ENCODE peak calls at places on chromosomes 12 and 14, in six cellular contexts. Q, K, P, G, A and L are unnamed samples.
A peak's percentile ranks its signal among the peaks of the same experiment; 100 is the strongest.

GRCh38 chr12:109165599-109165998 is 49.2 kb downstream of the ACACB start:
- DNase-seq in G (no peak), P (no peak), Q (no peak), K (no peak), A (peak; percentile 19), L (no peak)

GRCh38 chr12:108565976-108566375 is 3.6 kb downstream of the ISCU start:
- DNase-seq in Q (peak; percentile 76), P (no peak), A (peak; percentile 89), K (peak; percentile 78), G (peak; percentile 35), L (peak; percentile 85)

GRCh38 chr12:96237465-96238077 is 43.4 kb downstream of the ELK3 start:
- DNase-seq in G (peak; percentile 47), A (no peak), K (no peak), Q (no peak), P (peak; percentile 91), L (peak; percentile 68)

GRCh38 chr12:78584695-78585094 is 279.9 kb upstream of the SYT1 start:
- DNase-seq in A (peak; percentile 46), Q (no peak), K (no peak), G (no peak), P (no peak), L (no peak)

GRCh38 chr12:5433840-5434646 is 2.1 kb downstream of the NTF3 start:
- DNase-seq in P (no peak), G (no peak), Q (no peak), K (no peak), A (no peak), L (no peak)

GRCh38 chr14:30883508-30884294 is 9.3 kb downstream of the COCH start:
- DNase-seq in Q (no peak), K (no peak), P (no peak), A (no peak), G (no peak), L (no peak)

GRCh38 chr12:110923692-110924334 is 3.4 kb upstream of the MYL2 start:
- DNase-seq in G (no peak), A (no peak), K (no peak), P (no peak), Q (no peak), L (no peak)

GRCh38 chr14:96673706-96674105 is 123.5 kb upstream of the VRK1 start:
- DNase-seq in Q (no peak), A (no peak), K (no peak), G (no peak), P (no peak), L (no peak)

GRCh38 chr12:122865268-122866231 is 30.3 kb downstream of the HIP1R start:
- DNase-seq in G (no peak), A (peak; percentile 96), Q (no peak), K (no peak), P (no peak), L (no peak)

GRCh38 chr12:127592278-127592677 is 674.7 kb upstream of the TMEM132C start:
- DNase-seq in A (no peak), G (no peak), P (no peak), K (no peak), Q (no peak), L (no peak)

GRCh38 chr14:74902941-74903705 is 19.9 kb downstream of the RPS6KL1 start:
- DNase-seq in Q (no peak), A (no peak), K (no peak), P (no peak), G (no peak), L (no peak)

GRCh38 chr14:23351681-23352505 is 794 bp downstream of the SLC22A17 start:
- DNase-seq in P (no peak), G (no peak), K (no peak), A (peak; percentile 47), Q (no peak), L (no peak)

GRCh38 chr12:22334696-22335290 is at the start of gene ST8SIA1:
- DNase-seq in A (no peak), G (peak; percentile 24), K (no peak), P (no peak), Q (no peak), L (peak; percentile 42)

GRCh38 chr14:24818054-24818822 is 184.2 kb upstream of the GZMB start:
- DNase-seq in A (peak; percentile 72), P (no peak), K (peak; percentile 56), Q (no peak), G (no peak), L (no peak)

GRCh38 chr12:20800160-20800559 is 10.3 kb upstream of the SLCO1B3 start:
- DNase-seq in P (no peak), K (no peak), G (no peak), A (no peak), Q (no peak), L (no peak)

GRCh38 chr12:20792971-20793370 is 17.5 kb upstream of the SLCO1B3 start:
- DNase-seq in G (no peak), A (no peak), K (no peak), P (no peak), Q (no peak), L (no peak)

GRCh38 chr12:20801035-20801434 is 9.5 kb upstream of the SLCO1B3 start:
- DNase-seq in P (no peak), G (no peak), Q (no peak), A (no peak), K (no peak), L (no peak)

GRCh38 chr12:20798561-20798960 is 11.9 kb upstream of the SLCO1B3 start:
- DNase-seq in G (no peak), A (no peak), Q (peak; percentile 16), P (no peak), K (no peak), L (no peak)
- TF ChIP-seq CTCF in G (no peak), A (peak; percentile 62), Q (no peak), P (peak; percentile 4), K (peak; percentile 54), L (no peak)

DNA sequence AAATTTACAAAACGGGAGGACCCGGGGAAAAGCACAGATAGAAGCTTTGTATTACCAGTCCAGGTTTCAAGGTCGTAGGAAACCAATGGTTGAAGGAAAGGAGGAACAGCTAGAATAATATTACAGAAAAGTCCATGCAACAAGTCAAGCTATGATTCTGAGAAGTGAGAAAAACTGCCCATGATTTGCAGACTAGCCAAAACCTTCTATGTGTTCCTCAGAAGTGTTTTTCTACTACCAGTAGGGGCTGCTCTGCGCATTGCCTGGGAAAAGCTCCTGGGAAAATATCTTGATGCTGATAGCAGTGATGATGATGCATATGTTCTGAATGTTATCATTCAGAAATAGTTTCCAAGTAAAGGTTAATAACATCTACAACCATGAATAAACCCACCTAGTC is 2.2 kb downstream of the PDZRN4 start:
- DNase-seq in K (no peak), Q (no peak), A (no peak), G (no peak), P (no peak), L (no peak)
- TF ChIP-seq CTCF in K (peak; percentile 59), Q (peak; percentile 84), A (peak; percentile 29), G (peak; percentile 42), P (peak; percentile 23), L (peak; percentile 22)

DNA sequence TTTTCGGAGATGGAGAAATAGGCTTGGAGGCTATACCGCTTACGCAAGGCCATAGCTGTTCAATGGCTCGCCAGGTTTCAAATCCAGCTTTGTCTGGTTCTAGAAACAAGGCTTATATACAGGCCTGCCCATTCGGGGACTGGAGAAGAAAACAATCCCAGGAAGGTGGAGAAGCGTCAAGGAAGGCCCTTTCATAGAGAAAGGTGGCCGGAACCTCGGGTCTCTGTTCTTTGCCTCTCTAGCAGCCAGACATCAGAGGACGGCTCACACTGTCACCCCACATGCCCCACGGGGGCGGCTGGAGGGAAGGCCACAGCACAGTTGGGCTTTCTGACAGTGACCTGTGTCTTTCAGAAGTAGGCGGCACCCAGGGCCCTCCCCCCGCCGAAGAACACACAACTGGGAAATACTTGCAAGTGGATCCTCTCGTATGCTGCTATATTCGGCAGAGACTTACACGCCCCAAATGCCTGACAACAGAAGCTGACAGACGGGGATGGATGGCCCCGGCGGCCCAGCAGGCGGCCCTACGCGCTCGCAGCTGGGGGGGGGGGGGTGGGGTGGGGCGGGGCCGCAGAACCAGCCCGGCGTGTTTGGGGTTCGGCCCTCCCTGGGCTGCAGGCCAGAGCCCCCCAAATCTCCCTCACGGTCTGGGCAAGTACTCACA is 4.5 kb upstream of the SETD1B start:
- DNase-seq in Q (no peak), G (peak; percentile 67), A (peak; percentile 78), K (no peak), P (no peak), L (peak; percentile 78)
- TF ChIP-seq CTCF in Q (no peak), G (no peak), A (no peak), K (no peak), P (no peak), L (no peak)

DNA sequence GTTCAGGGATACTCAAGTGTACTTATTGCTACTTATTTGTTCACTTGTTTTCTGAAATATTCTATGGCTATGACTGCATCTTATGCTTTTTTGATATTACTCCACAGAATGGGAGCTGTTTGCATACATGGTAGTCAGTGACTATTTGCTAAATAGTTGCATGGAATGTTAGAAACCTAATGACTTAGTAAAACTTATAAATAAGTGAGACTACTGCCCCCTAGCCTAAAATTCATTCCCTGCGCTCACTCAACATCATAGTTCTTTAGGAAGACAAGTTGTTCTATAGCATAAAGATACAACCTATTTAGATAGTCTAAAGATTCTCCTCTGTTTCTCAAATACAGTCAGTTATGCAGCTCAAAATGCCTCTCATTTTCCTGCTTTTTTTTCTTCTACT is 305.5 kb downstream of the CEP128 start:
- DNase-seq in A (no peak), G (no peak), K (no peak), Q (no peak), P (no peak), L (no peak)
- TF ChIP-seq CTCF in A (no peak), G (no peak), K (peak; percentile 47), Q (peak; percentile 42), P (peak; percentile 12), L (no peak)

GRCh38 chr14:106346534-106347290 is 820.3 kb downstream of the TMEM121 start:
- DNase-seq in K (no peak), P (no peak), Q (no peak), A (no peak), G (no peak), L (no peak)

GRCh38 chr14:106346084-106346483 is 819.7 kb downstream of the TMEM121 start:
- DNase-seq in G (no peak), Q (no peak), A (no peak), K (no peak), P (no peak), L (no peak)

GRCh38 chr14:106347890-106348755 is 821.7 kb downstream of the TMEM121 start:
- DNase-seq in A (no peak), Q (no peak), G (no peak), K (no peak), P (no peak), L (no peak)

GRCh38 chr14:106343636-106344035 is 817.3 kb downstream of the TMEM121 start:
- DNase-seq in P (no peak), Q (no peak), K (no peak), A (no peak), G (no peak), L (no peak)

DNA sequence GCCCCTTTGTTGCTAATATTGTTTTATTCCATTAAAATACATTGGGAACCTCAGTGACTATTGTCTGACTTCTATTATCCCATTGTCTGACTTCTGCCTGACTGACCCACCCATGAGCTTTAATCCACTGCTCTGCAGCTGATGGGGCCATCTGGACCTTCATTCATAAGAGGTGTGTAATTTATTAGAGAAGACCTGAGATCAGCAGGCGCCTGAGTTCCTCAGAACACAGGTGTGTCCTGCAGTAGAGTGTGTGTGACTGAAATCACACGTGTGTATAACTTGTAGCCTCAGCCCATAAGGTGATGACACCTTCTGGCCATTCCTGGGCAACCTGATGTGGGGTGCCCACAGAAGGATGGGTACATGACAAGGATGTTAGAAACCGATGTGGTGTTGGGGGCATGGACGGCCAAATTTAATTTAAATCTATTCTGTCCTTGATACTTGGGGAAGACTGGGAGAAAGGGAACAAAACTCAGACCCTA is 821.0 kb downstream of the TMEM121 start:
- DNase-seq in P (no peak), G (no peak), A (no peak), Q (no peak), K (no peak), L (no peak)
- TF ChIP-seq CTCF in P (no peak), G (no peak), A (no peak), Q (no peak), K (no peak), L (no peak)

GRCh38 chr12:46244273-46244672 is 24.6 kb downstream of the SLC38A1 start:
- DNase-seq in Q (no peak), A (no peak), K (no peak), P (no peak), G (no peak), L (no peak)
- TF ChIP-seq CTCF in Q (no peak), A (no peak), K (no peak), P (no peak), G (no peak), L (no peak)